ENCODE peak calls at places on chromosomes 3 and 15, in nine cellular contexts. S is lower leg skin; Y is endothelial cell; T is GF-D8; I is activated CD4-positive, alpha-beta T cell treated with anti-CD3 and anti-CD28 coated beads for 48 hours; O is occipital lobe; H is brain microvascular endothelial cell; B is RKO; Q is Right ventricle myocardium superior. V is an unnamed sample.

GRCh38 chr3:29555590-29555989 is 274.7 kb downstream of the RBMS3 start:
- DNase-seq in B (no peak), Y (no peak), O (no peak), Q (no peak), H (no peak), I (no peak), S (no peak), T (no peak), V (no peak)

GRCh38 chr15:101170568-101171350 is 81.1 kb downstream of the CHSY1 start:
- DNase-seq in I (no peak), Q (no peak), S (no peak), H (peak; percentile 75), Y (no peak), O (no peak), T (no peak), B (peak; percentile 51), V (no peak)

GRCh38 chr3:133880886-133881455 is 14.7 kb downstream of the RAB6B start:
- DNase-seq in B (no peak), T (no peak), O (no peak), I (no peak), Y (no peak), S (no peak), H (no peak), Q (no peak), V (no peak)

GRCh38 chr3:129890125-129890524 is 3.4 kb downstream of the TMCC1 start:
- DNase-seq in H (no peak), Y (peak; percentile 12), Q (no peak), O (no peak), S (no peak), T (peak; percentile 83), I (no peak), B (peak; percentile 52), V (no peak)

GRCh38 chr15:48005921-48006541 is 114.8 kb upstream of the SLC24A5 start:
- DNase-seq in I (no peak), T (no peak), B (no peak), Q (no peak), O (no peak), H (no peak), S (peak; percentile 84), Y (no peak), V (no peak)

GRCh38 chr3:9399746-9400145 is 2.3 kb downstream of the SETD5 start:
- DNase-seq in I (peak; percentile 33), T (no peak), Q (peak; percentile 89), Y (peak; percentile 60), B (peak; percentile 96), O (peak; percentile 53), S (peak; percentile 68), H (peak; percentile 94), V (peak; percentile 90)

GRCh38 chr3:150335631-150336030 is 72.5 kb upstream of the TSC22D2 start:
- DNase-seq in Q (no peak), B (no peak), H (no peak), I (no peak), S (no peak), T (no peak), O (no peak), Y (no peak), V (no peak)

GRCh38 chr3:15630646-15631350 is 29.3 kb downstream of the BTD start:
- DNase-seq in Q (no peak), Y (no peak), S (no peak), B (peak; percentile 30), H (peak; percentile 87), O (no peak), I (peak; percentile 24), T (no peak), V (no peak)

GRCh38 chr15:98649621-98649995 is 1.3 kb downstream of the IGF1R start:
- DNase-seq in I (peak; percentile 68), Y (peak; percentile 38), H (no peak), S (no peak), Q (peak; percentile 73), B (peak; percentile 35), O (no peak), T (peak; percentile 10), V (peak; percentile 47)

GRCh38 chr3:80733522-80734176 is 965.9 kb upstream of the ROBO1 start:
- DNase-seq in O (no peak), Y (peak; percentile 56), T (peak; percentile 96), B (no peak), H (peak; percentile 94), Q (no peak), I (no peak), S (no peak), V (no peak)

GRCh38 chr3:149587383-149587782 is 70.4 kb downstream of the WWTR1 start:
- DNase-seq in Q (no peak), H (no peak), I (no peak), Y (no peak), B (no peak), T (no peak), O (no peak), S (no peak), V (no peak)

GRCh38 chr3:169440926-169441325 is 222.6 kb downstream of the MECOM start:
- DNase-seq in B (no peak), S (no peak), O (no peak), Y (no peak), H (no peak), Q (no peak), I (no peak), T (no peak), V (no peak)

GRCh38 chr15:48877630-48878595 is at the start of gene EID1:
- DNase-seq in I (peak; percentile 95), O (peak; percentile 89), B (peak; percentile 86), Y (peak; percentile 91), S (peak; percentile 92), T (peak; percentile 62), H (peak; percentile 93), Q (peak; percentile 96), V (peak; percentile 94)

GRCh38 chr3:124671123-124671522 is 59.1 kb upstream of the UMPS start:
- DNase-seq in B (no peak), Y (no peak), Q (no peak), S (no peak), I (no peak), H (no peak), O (no peak), T (peak; percentile 13), V (no peak)

GRCh38 chr3:149388001-149388435 is 10.6 kb upstream of the TM4SF1 start:
- DNase-seq in S (no peak), H (peak; percentile 91), Q (no peak), B (peak; percentile 73), I (no peak), T (no peak), O (no peak), Y (no peak), V (no peak)

GRCh38 chr3:147318900-147319299 is 87.4 kb downstream of the ZIC4 start:
- DNase-seq in B (no peak), H (no peak), S (no peak), O (no peak), T (no peak), Q (no peak), Y (no peak), I (no peak), V (no peak)

GRCh38 chr3:172042136-172042535 is 2.8 kb downstream of the FNDC3B start:
- DNase-seq in T (no peak), S (no peak), B (no peak), Q (no peak), O (no peak), Y (no peak), H (peak; percentile 25), I (no peak), V (no peak)

GRCh38 chr3:72661115-72661457 is 187.2 kb downstream of the SHQ1 start:
- DNase-seq in I (no peak), S (peak; percentile 55), H (no peak), Q (peak; percentile 80), O (peak; percentile 74), Y (no peak), T (no peak), B (peak; percentile 16), V (peak; percentile 89)

GRCh38 chr15:44450172-44450571 is 22.7 kb downstream of the CTDSPL2 start:
- DNase-seq in T (no peak), B (no peak), H (no peak), O (no peak), Y (no peak), Q (no peak), I (no peak), S (no peak), V (no peak)

GRCh38 chr15:48569591-48570302 is 75.8 kb downstream of the FBN1 start:
- DNase-seq in T (no peak), Q (no peak), H (no peak), S (no peak), I (no peak), Y (no peak), O (no peak), B (no peak), V (no peak)

GRCh38 chr3:46979958-46980497 is 562 bp downstream of the NBEAL2 start:
- DNase-seq in B (peak; percentile 36), S (no peak), I (peak; percentile 43), Y (no peak), Q (peak; percentile 58), T (no peak), H (no peak), O (no peak), V (peak; percentile 55)

GRCh38 chr15:59696332-59696731 is 7.2 kb upstream of the BNIP2 start:
- DNase-seq in H (no peak), I (no peak), T (no peak), B (no peak), Y (no peak), S (no peak), O (no peak), Q (no peak), V (no peak)

GRCh38 chr15:28123408-28124023 is 24.4 kb upstream of the OCA2 start:
- DNase-seq in Q (peak; percentile 73), S (peak; percentile 64), H (peak; percentile 84), I (peak; percentile 67), O (peak; percentile 54), T (no peak), Y (peak; percentile 84), B (peak; percentile 74), V (peak; percentile 80)

GRCh38 chr3:14110699-14111098 is 14.0 kb downstream of the CHCHD4 start:
- DNase-seq in Y (no peak), O (no peak), S (no peak), T (no peak), Q (no peak), B (no peak), H (no peak), I (no peak), V (no peak)

GRCh38 chr15:95615436-95615835 is 715.1 kb upstream of the NR2F2 start:
- DNase-seq in I (no peak), S (no peak), O (no peak), H (no peak), T (no peak), Q (no peak), B (no peak), Y (no peak), V (no peak)

GRCh38 chr15:34031987-34032760 is 6.8 kb downstream of the AVEN start:
- DNase-seq in B (no peak), S (no peak), T (no peak), Q (no peak), H (no peak), I (no peak), Y (no peak), O (no peak), V (no peak)

GRCh38 chr15:99139276-99139675 is 34.4 kb downstream of the SYNM start:
- DNase-seq in B (no peak), Q (no peak), I (no peak), H (no peak), S (no peak), Y (no peak), O (no peak), T (no peak), V (no peak)

GRCh38 chr3:51283421-51283820 is 101.7 kb upstream of the MANF start:
- DNase-seq in Q (no peak), I (no peak), Y (no peak), O (no peak), S (no peak), B (no peak), T (no peak), H (peak; percentile 1), V (no peak)

GRCh38 chr3:156609115-156609514 is 54.2 kb upstream of the SSR3 start:
- DNase-seq in T (no peak), O (no peak), S (no peak), B (no peak), Y (no peak), Q (no peak), I (no peak), H (no peak), V (no peak)

GRCh38 chr3:134869153-134869726 is 74.2 kb downstream of the EPHB1 start:
- DNase-seq in Q (no peak), H (no peak), T (no peak), S (no peak), I (no peak), B (no peak), Y (no peak), O (no peak), V (no peak)